ENCODE peak calls at places on chromosome 5, in eight cellular contexts. E is SK-N-MC, V is IMR-90, J is upper lobe of right lung, X is mammary epithelial cell, R is pancreas, O is brain microvascular endothelial cell, T is heart right ventricle. U is an unnamed sample.

GRCh38 chr5:12865529-12865928 is 961.3 kb upstream of the CTNND2 start:
- DNase-seq in R (no peak), O (no peak), E (no peak), T (no peak), V (no peak), J (no peak), X (peak; percentile 2), U (no peak)

GRCh38 chr5:127406326-127407121 is 110.9 kb upstream of the PRRC1 start:
- DNase-seq in T (no peak), X (no peak), O (no peak), E (no peak), J (no peak), V (no peak), R (no peak), U (no peak)

GRCh38 chr5:16410338-16410737 is 55.3 kb downstream of the ZNF622 start:
- DNase-seq in E (no peak), O (no peak), T (no peak), J (no peak), V (no peak), R (peak; percentile 6), X (no peak), U (no peak)

GRCh38 chr5:65978251-65978650 is 51.9 kb downstream of the ERBIN start:
- DNase-seq in J (no peak), E (no peak), T (no peak), O (no peak), R (no peak), X (no peak), V (no peak), U (no peak)

GRCh38 chr5:85000671-85001070 is 616.0 kb upstream of the EDIL3 start:
- DNase-seq in T (no peak), E (no peak), J (no peak), V (peak; percentile 24), O (peak; percentile 6), X (no peak), R (no peak), U (no peak)

GRCh38 chr5:61637566-61637965 is 305.5 kb downstream of the ZSWIM6 start:
- DNase-seq in J (no peak), E (peak; percentile 48), R (no peak), X (no peak), V (no peak), T (no peak), O (no peak), U (no peak)

GRCh38 chr5:134133995-134134541 is 19.6 kb downstream of the TCF7 start:
- DNase-seq in T (no peak), O (no peak), R (no peak), E (no peak), X (no peak), J (peak; percentile 57), V (no peak), U (no peak)

GRCh38 chr5:134145779-134146581 is 30.8 kb downstream of the SKP1 start:
- DNase-seq in J (peak; percentile 81), V (peak; percentile 64), X (peak; percentile 62), E (peak; percentile 18), R (peak; percentile 54), O (peak; percentile 54), T (peak; percentile 75), U (no peak)

GRCh38 chr5:36398137-36398536 is 96.4 kb upstream of the RANBP3L start:
- DNase-seq in X (peak; percentile 19), V (peak; percentile 17), E (no peak), J (no peak), T (no peak), O (no peak), R (no peak), U (no peak)

GRCh38 chr5:154444559-154445421 is 1.0 kb upstream of the SAP30L start:
- DNase-seq in R (no peak), T (peak; percentile 5), E (no peak), O (no peak), J (peak; percentile 66), X (peak; percentile 21), V (no peak), U (no peak)

GRCh38 chr5:137344723-137345322 is 154.3 kb downstream of the SPOCK1 start:
- DNase-seq in J (no peak), E (peak; percentile 66), V (peak; percentile 53), O (peak; percentile 73), R (peak; percentile 22), T (peak; percentile 17), X (peak; percentile 39), U (no peak)

GRCh38 chr5:96220610-96221390 is 212.2 kb downstream of the PCSK1 start:
- DNase-seq in J (no peak), O (no peak), V (peak; percentile 77), T (no peak), X (peak; percentile 88), E (no peak), R (no peak), U (peak; percentile 70)

GRCh38 chr5:88515881-88516819 is 247.5 kb upstream of the TMEM161B start:
- DNase-seq in V (peak; percentile 50), R (no peak), X (no peak), T (no peak), J (no peak), E (no peak), O (no peak), U (peak; percentile 2)

GRCh38 chr5:172903790-172904189 is 55.4 kb upstream of the RPL26L1 start:
- DNase-seq in T (no peak), R (peak; percentile 64), V (peak; percentile 96), E (peak; percentile 70), O (peak; percentile 92), J (no peak), X (peak; percentile 94), U (peak; percentile 94)

GRCh38 chr5:166340039-166340438 is 1951.4 kb upstream of the WWC1 start:
- DNase-seq in O (no peak), V (no peak), X (no peak), R (no peak), J (no peak), E (no peak), T (no peak), U (no peak)

GRCh38 chr5:148152785-148153184 is 15.6 kb upstream of the SPINK14 start:
- DNase-seq in V (no peak), E (no peak), O (no peak), J (no peak), X (no peak), R (no peak), T (no peak), U (no peak)
- H3K27ac ChIP-seq in V (no peak overlapping the region), E (no peak overlapping the region), O (no peak overlapping the region), J (no peak overlapping the region), X (no peak overlapping the region), R (no peak overlapping the region), T (no peak overlapping the region), U (no peak overlapping the region)

GRCh38 chr5:94409440-94409839 is 209.0 kb downstream of the KIAA0825 start:
- DNase-seq in T (no peak), R (no peak), V (no peak), E (no peak), J (no peak), X (no peak), O (no peak), U (no peak)
- H3K27ac ChIP-seq in T (no peak overlapping the region), R (no peak overlapping the region), V (no peak overlapping the region), E (no peak overlapping the region), J (no peak overlapping the region), X (no peak overlapping the region), O (no peak overlapping the region), U (no peak overlapping the region)

DNA sequence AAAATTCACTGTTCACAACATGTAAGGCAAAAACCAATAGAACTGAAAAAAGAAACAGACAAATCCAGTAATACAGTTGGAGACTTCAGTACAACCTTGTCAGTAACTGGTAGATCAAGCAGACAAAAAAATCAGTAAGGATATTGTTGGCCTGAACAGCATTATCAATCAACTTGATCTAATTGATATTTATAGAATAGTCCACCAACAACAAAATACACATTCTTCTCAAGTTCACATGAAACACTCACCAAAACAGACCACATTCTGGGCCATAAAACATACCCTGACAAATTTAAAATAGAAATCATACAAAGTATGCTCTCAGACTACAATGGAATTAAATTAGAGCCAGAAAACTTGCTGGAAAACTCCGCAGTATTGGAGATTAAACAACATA is 56.8 kb downstream of the DTWD2 start:
- DNase-seq in R (no peak), V (no peak), O (no peak), X (no peak), T (no peak), E (no peak), J (no peak), U (no peak)
- H3K27ac ChIP-seq in R (no peak overlapping the region), V (no peak overlapping the region), O (no peak overlapping the region), X (no peak overlapping the region), T (no peak overlapping the region), E (no peak overlapping the region), J (no peak overlapping the region), U (no peak overlapping the region)

DNA sequence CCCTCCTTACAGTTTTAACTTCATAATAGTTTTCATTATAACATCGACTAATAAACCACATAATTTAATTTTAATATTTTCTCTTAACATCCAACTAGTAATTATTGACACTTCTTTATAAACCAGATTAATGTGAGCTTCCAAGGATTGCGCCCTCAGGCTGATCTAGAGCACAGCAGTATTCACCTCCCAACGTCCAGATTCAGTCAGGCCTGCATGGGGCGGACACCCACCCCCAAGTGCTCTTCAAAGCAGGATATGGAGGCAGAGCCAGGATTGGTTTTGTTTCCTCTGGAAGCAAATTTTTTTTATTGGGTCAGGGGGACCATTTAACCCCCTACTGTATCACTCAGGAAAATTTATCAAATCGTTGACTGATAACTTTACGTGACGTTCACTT is 215.4 kb downstream of the TRIO start:
- DNase-seq in O (no peak), R (no peak), T (no peak), J (no peak), V (no peak), E (no peak), X (no peak), U (no peak)
- H3K27ac ChIP-seq in O (no peak overlapping the region), R (no peak overlapping the region), T (no peak overlapping the region), J (no peak overlapping the region), V (no peak overlapping the region), E (no peak overlapping the region), X (no peak overlapping the region), U (no peak overlapping the region)